ENCODE peak calls at places on chromosomes 1 and 21, in nine cellular contexts. V is ovary, K is GM06990, E is GM23338, M is neural progenitor cell, J is AG10803, T is breast epithelium, O is fibroblast of pulmonary artery, Y is left ventricle myocardium inferior. S is an unnamed sample.

GRCh38 chr1:227920426-227920825 is 27.3 kb downstream of the WNT9A start:
- DNase-seq in T (no peak), V (no peak), K (no peak), O (no peak), E (no peak), J (no peak), M (no peak), Y (no peak), S (no peak)

GRCh38 chr1:21909787-21910503 is 27.2 kb downstream of the HSPG2 start:
- DNase-seq in J (peak; percentile 77), V (peak; percentile 67), Y (peak; percentile 78), M (peak; percentile 81), T (peak; percentile 78), O (peak; percentile 82), E (peak; percentile 53), K (peak; percentile 55), S (peak; percentile 35)

GRCh38 chr1:115067460-115067859 is 21.8 kb downstream of the TSPAN2 start:
- DNase-seq in K (no peak), V (no peak), Y (no peak), M (no peak), J (peak; percentile 81), O (no peak), T (no peak), E (no peak), S (no peak)

GRCh38 chr1:48402619-48403018 is 69.4 kb downstream of the SPATA6 start:
- DNase-seq in E (no peak), Y (no peak), T (no peak), M (no peak), K (no peak), V (no peak), O (no peak), J (no peak), S (no peak)

GRCh38 chr1:201013031-201013485 is 10.5 kb downstream of the KIF21B start:
- DNase-seq in Y (no peak), O (no peak), M (no peak), E (no peak), K (no peak), J (no peak), V (no peak), T (no peak), S (no peak)

GRCh38 chr1:89724369-89725015 is 91.6 kb downstream of the LRRC8C start:
- DNase-seq in V (no peak), J (no peak), Y (peak; percentile 35), O (peak; percentile 56), M (no peak), T (no peak), K (peak; percentile 48), E (no peak), S (peak; percentile 9)

GRCh38 chr1:23224721-23225648 is 7.7 kb upstream of the HTR1D start:
- DNase-seq in T (no peak), K (no peak), O (peak; percentile 77), V (no peak), Y (peak; percentile 26), M (no peak), J (peak; percentile 81), E (peak; percentile 56), S (peak; percentile 52)

GRCh38 chr1:237470712-237471310 is 419.9 kb downstream of the ZP4 start:
- DNase-seq in E (peak; percentile 33), Y (peak; percentile 59), M (peak; percentile 24), K (no peak), O (no peak), T (no peak), V (no peak), J (no peak), S (no peak)

GRCh38 chr1:244322791-244323521 is 128.8 kb downstream of the ADSS2 start:
- DNase-seq in T (peak; percentile 64), K (no peak), Y (no peak), E (peak; percentile 49), V (no peak), M (no peak), J (peak; percentile 95), O (peak; percentile 98), S (peak; percentile 98)

GRCh38 chr1:203296456-203297073 is 8.8 kb upstream of the BTG2 start:
- DNase-seq in J (peak; percentile 89), V (peak; percentile 58), T (no peak), E (no peak), Y (no peak), M (no peak), K (no peak), O (no peak), S (peak; percentile 86)

GRCh38 chr1:27992271-27992670 is 32.5 kb downstream of the XKR8 start:
- DNase-seq in O (peak; percentile 21), V (no peak), K (no peak), E (no peak), T (no peak), J (no peak), Y (no peak), M (no peak), S (peak; percentile 21)

GRCh38 chr1:157994081-157994581 is 686 bp downstream of the KIRREL1 start:
- DNase-seq in E (peak; percentile 44), O (no peak), Y (no peak), M (no peak), J (no peak), T (no peak), V (peak; percentile 68), K (no peak), S (no peak)

GRCh38 chr1:64536836-64537490 is 67.0 kb downstream of the CACHD1 start:
- DNase-seq in T (no peak), Y (no peak), K (no peak), V (no peak), E (no peak), M (no peak), J (no peak), O (no peak), S (no peak)

GRCh38 chr1:161139765-161140164 is 7.3 kb upstream of the DEDD start:
- DNase-seq in V (no peak), J (peak; percentile 53), K (no peak), E (peak; percentile 81), M (peak; percentile 56), T (no peak), O (peak; percentile 74), Y (no peak), S (peak; percentile 79)

GRCh38 chr1:46983416-46983815 is 40.1 kb upstream of the CYP4X1 start:
- DNase-seq in J (no peak), O (no peak), E (peak; percentile 50), V (no peak), Y (no peak), K (no peak), T (no peak), M (peak; percentile 37), S (no peak)

GRCh38 chr1:167997037-167997575 is 60.2 kb upstream of the MPC2 start:
- DNase-seq in V (no peak), M (no peak), O (no peak), K (no peak), E (no peak), Y (no peak), J (no peak), T (no peak), S (no peak)

GRCh38 chr1:46205794-46206193 is 2.7 kb downstream of the LURAP1 start:
- DNase-seq in O (no peak), E (no peak), T (no peak), J (no peak), M (no peak), V (no peak), Y (no peak), K (no peak), S (no peak)

GRCh38 chr1:228007054-228007800 is 429 bp downstream of the WNT3A start:
- DNase-seq in V (peak; percentile 9), K (no peak), Y (no peak), T (peak; percentile 15), O (peak; percentile 9), J (no peak), E (peak; percentile 37), M (peak; percentile 54), S (no peak)

GRCh38 chr1:212754715-212755114 is 36.9 kb downstream of the NSL1 start:
- DNase-seq in M (no peak), T (no peak), K (no peak), V (no peak), E (peak; percentile 33), Y (no peak), O (peak; percentile 3), J (no peak), S (no peak)

GRCh38 chr21:25313891-25314646 is 293.2 kb downstream of the MRPL39 start:
- DNase-seq in V (no peak), K (no peak), M (no peak), J (peak; percentile 50), Y (no peak), T (no peak), O (peak; percentile 67), E (no peak), S (peak; percentile 70)

GRCh38 chr1:32187850-32188249 is 8.4 kb downstream of the TXLNA start:
- DNase-seq in O (no peak), M (no peak), Y (no peak), J (no peak), K (no peak), T (no peak), E (no peak), V (no peak), S (no peak)
- H3K4me3 ChIP-seq in O (no peak overlapping the region), M (no peak overlapping the region), Y (no peak overlapping the region), J (no peak overlapping the region), K (no peak overlapping the region), T (no peak overlapping the region), E (no peak overlapping the region), V (no peak overlapping the region), S (no peak overlapping the region)

DNA sequence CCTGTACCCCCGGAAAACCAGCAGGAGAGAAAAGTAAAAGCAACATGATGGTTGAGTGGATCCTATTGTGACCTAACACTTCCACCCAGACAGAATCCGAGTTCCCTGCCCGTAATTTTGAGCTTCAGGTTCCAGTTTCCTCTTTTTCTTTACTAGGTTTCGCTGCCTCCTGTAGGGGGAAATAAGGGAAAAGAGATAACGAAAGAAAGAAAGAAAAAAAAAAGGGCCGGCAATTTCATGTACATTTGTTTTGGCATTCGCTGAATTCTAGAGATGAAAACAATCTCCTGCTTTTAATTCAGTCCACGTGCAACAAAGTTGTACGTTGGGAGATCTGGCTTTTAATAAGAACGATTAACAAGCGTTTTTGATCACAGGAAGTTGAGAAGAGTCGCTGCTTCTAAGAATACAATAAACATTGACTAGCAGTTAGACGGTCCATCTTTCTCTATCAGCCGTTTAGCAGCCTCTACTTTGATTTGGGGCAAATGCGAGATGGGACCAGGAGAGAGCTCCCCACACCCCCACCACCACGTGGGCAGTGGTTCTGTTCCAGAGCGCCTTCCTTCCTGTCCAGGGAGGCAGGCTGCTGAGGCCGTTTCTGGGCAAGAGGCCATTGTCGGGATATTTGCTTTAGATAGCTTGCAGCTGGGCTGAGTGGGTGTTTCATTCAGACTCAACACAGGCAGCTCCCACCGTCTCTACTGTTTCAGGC is 155.9 kb upstream of the RUNX1 start:
- DNase-seq in O (peak; percentile 98), J (peak; percentile 90), V (peak; percentile 90), T (no peak), E (peak; percentile 40), K (peak; percentile 44), Y (peak; percentile 80), M (no peak), S (peak; percentile 95)
- TF ChIP-seq CTCF in O (peak; percentile 24), J (peak; percentile 43), V (no peak), T (no peak), E (peak; percentile 31), K (no peak), Y (no peak), M (no peak), S (peak; percentile 44)

GRCh38 chr1:83641206-83641658 is 357.7 kb downstream of the TTLL7 start:
- DNase-seq in K (no peak), V (no peak), E (peak; percentile 43), Y (no peak), M (peak; percentile 34), J (peak; percentile 35), T (no peak), O (peak; percentile 39), S (peak; percentile 8)
- H3K4me3 ChIP-seq in K (no peak overlapping the region), V (no peak overlapping the region), E (no peak overlapping the region), Y (peak overlapping the region; percentile 14), M (no peak overlapping the region), J (peak overlapping the region; percentile 1), T (peak overlapping the region; percentile 43), O (peak overlapping the region; percentile 2), S (peak overlapping the region; percentile 15)

GRCh38 chr1:230792691-230793462 is 45.7 kb downstream of the CAPN9 start:
- DNase-seq in V (no peak), T (no peak), O (peak; percentile 18), M (no peak), J (peak; percentile 5), K (no peak), E (no peak), Y (no peak), S (peak; percentile 40)
- TF ChIP-seq CTCF in V (no peak), T (no peak), O (peak; percentile 14), M (no peak), J (peak; percentile 13), K (peak; percentile 18), E (peak; percentile 46), Y (no peak), S (peak; percentile 45)